ENCODE peak calls at places on chromosomes 4 and X, in five cellular contexts. K, H, P, J and M are unnamed samples.

GRCh38 chr4:62914758-62915157 is 1494.5 kb downstream of the TECRL start:
- DNase-seq in H (no peak), K (no peak), P (no peak), J (no peak), M (no peak)

GRCh38 chr4:184941671-184942070 is 76.6 kb upstream of the HELT start:
- DNase-seq in P (no peak), J (no peak), H (no peak), K (no peak), M (no peak)

GRCh38 chrX:68853665-68854251 is 24.9 kb downstream of the EFNB1 start:
- DNase-seq in H (no peak), P (no peak), J (no peak), K (no peak), M (no peak)

GRCh38 chr4:48939785-48940184 is 33.2 kb upstream of the OCIAD2 start:
- DNase-seq in K (no peak), P (no peak), H (no peak), J (no peak), M (no peak)

GRCh38 chrX:120736989-120737388 is 107.1 kb upstream of the C1GALT1C1 start:
- DNase-seq in J (no peak), P (no peak), K (no peak), H (no peak), M (no peak)

GRCh38 chr4:179145746-179146530 is 1703.7 kb upstream of the AGA start:
- DNase-seq in J (no peak), H (no peak), K (no peak), P (no peak), M (no peak)

GRCh38 chrX:11499076-11500044 is 166.4 kb downstream of the ARHGAP6 start:
- DNase-seq in K (no peak), J (no peak), H (no peak), P (no peak), M (no peak)

GRCh38 chr4:156536661-156537060 is 434.9 kb downstream of the PDGFC start:
- DNase-seq in K (no peak), H (no peak), P (no peak), J (no peak), M (no peak)

GRCh38 chr4:153655928-153656327 is 28.2 kb upstream of the TLR2 start:
- DNase-seq in K (no peak), J (peak), H (no peak), P (no peak), M (no peak)

GRCh38 chr4:186514271-186514950 is 41.0 kb downstream of the MTNR1A start:
- DNase-seq in P (no peak), K (no peak), H (no peak), J (no peak), M (no peak)

GRCh38 chr4:185683222-185683621 is 128.8 kb downstream of the SORBS2 start:
- DNase-seq in K (no peak), P (no peak), H (no peak), J (no peak), M (no peak)

GRCh38 chr4:38577482-38577881 is 86.5 kb upstream of the KLF3 start:
- DNase-seq in K (no peak), H (no peak), J (no peak), P (no peak), M (no peak)

GRCh38 chr4:38572798-38573197 is 91.2 kb upstream of the KLF3 start:
- DNase-seq in K (no peak), P (no peak), J (no peak), H (no peak), M (no peak)

GRCh38 chr4:38576767-38577166 is 87.2 kb upstream of the KLF3 start:
- DNase-seq in H (no peak), P (no peak), J (no peak), K (no peak), M (no peak)

GRCh38 chr4:38570647-38571326 is 93.2 kb upstream of the KLF3 start:
- DNase-seq in J (no peak), K (no peak), P (peak), H (no peak), M (no peak)

GRCh38 chr4:38574559-38575333 is 89.3 kb upstream of the KLF3 start:
- DNase-seq in H (no peak), P (peak), K (no peak), J (peak), M (no peak)
- TF ChIP-seq POLR2AphosphoS5 in H (no peak), P (peak), K (no peak), J (no peak), M (no peak)

GRCh38 chrX:107676559-107677378 is 48.5 kb downstream of the PRPS1 start:
- DNase-seq in H (peak), K (no peak), J (peak), P (peak), M (no peak)
- TF ChIP-seq POLR2A in H (no peak), K (peak), J (no peak), P (peak), M (no peak)

GRCh38 chr4:142549726-142550463 is 296.2 kb downstream of the INPP4B start:
- DNase-seq in K (no peak), H (no peak), J (no peak), P (no peak), M (no peak)
- TF ChIP-seq POLR2AphosphoS5 in K (no peak), H (no peak), J (no peak), P (peak), M (no peak)

GRCh38 chrX:71111141-71111843 is at the start of gene IL2RG:
- DNase-seq in K (peak), H (no peak), J (peak), P (peak), M (peak)
- TF ChIP-seq POLR2A in K (peak), H (no peak), J (no peak), P (peak), M (peak)

GRCh38 chrX:153736871-153737441 is 12.3 kb downstream of the ABCD1 start:
- DNase-seq in H (no peak), J (no peak), K (no peak), P (no peak), M (no peak)

GRCh38 chrX:153739754-153740486 is 15.3 kb downstream of the ABCD1 start:
- DNase-seq in H (peak), P (no peak), K (no peak), J (no peak), M (no peak)

GRCh38 chrX:153736071-153736820 is 11.6 kb downstream of the ABCD1 start:
- DNase-seq in P (no peak), H (no peak), K (no peak), J (no peak), M (no peak)

GRCh38 chrX:153740631-153741222 is 16.1 kb downstream of the ABCD1 start:
- DNase-seq in J (no peak), H (peak), K (no peak), P (no peak), M (no peak)

DNA sequence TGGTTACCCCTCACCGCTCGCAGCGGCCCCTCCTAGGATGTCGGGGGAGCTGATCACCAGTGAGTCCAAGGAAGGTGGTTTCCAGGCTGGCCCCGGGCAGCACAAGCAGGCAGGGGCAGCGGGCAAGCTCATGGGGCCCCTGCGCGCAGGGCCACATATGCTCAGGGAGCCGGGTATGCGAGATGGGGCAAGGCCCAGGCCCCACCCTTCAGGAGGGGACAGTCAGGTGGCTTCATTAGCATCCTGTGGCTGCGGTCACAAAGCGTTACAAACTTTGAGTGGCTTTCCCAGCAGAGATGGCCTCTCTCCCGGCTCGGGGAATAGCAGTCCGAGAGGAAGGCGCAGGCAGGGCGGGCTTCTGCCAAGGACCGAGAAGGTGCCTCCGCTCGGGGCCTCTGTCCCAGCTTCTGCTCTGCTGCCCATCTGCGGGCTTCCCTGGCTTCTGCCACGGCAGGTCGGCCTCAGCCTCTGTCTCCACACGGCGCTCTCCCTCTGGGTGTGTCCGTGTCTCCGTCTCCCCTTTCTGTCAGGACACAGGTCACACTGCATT is 13.5 kb downstream of the ABCD1 start:
- DNase-seq in K (no peak), H (peak), J (no peak), P (no peak), M (no peak)
- TF ChIP-seq POLR2AphosphoS5 in K (no peak), H (no peak), J (no peak), P (no peak), M (no peak)

DNA sequence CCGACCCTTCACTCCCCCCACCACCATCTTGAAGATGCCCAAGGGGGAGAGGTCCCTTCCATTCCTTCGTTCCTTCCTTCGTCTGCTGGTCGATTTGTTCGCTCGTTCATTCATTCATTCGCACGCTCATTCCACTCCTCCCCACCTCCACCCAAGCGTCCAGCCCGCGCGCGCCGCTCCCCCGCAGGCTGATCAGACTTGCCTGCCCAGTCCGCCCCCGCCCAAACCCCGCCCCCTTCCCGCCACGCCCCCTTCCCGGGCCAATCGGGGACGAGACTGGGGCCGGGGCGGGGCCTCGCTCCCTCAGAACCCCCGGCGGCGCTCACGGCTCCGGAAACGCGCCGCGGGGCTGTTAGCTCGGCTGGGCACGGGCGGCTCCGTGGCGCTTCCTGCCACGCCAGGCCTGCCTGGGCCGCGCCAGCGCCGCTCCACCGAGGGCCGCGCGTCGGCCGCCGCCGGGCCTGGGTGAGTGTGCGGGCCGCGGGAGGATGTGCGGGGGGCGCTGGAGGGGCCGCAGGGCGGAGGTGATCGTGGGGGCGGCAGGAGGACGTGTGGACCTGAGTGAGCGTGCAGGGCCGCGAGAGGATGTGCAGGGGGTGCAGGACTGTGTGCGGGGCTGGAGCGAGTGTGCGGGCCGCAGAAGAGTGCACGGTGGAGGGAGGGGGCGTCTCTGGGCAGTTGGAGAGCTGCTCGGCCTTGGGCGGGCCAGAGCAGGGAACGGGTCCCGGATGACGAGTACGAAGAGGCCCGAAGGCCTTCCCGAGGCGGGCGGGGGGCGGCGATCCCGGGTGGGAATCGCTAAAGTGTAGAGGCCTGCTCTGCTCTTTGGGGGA is at the start of gene ZNF275:
- DNase-seq in P (peak), K (no peak), J (peak), H (peak), M (peak)
- TF ChIP-seq POLR2A in P (no peak), K (peak), J (no peak), H (no peak), M (peak)

GRCh38 chr4:14284578-14284977 is 657.1 kb upstream of the BOD1L1 start:
- DNase-seq in J (no peak), K (no peak), P (no peak), H (no peak), M (no peak)

GRCh38 chr4:14280567-14280966 is 653.0 kb upstream of the BOD1L1 start:
- DNase-seq in K (no peak), P (no peak), J (no peak), H (no peak), M (no peak)
- TF ChIP-seq POLR2AphosphoS5 in K (no peak), P (no peak), J (no peak), H (no peak), M (no peak)

DNA sequence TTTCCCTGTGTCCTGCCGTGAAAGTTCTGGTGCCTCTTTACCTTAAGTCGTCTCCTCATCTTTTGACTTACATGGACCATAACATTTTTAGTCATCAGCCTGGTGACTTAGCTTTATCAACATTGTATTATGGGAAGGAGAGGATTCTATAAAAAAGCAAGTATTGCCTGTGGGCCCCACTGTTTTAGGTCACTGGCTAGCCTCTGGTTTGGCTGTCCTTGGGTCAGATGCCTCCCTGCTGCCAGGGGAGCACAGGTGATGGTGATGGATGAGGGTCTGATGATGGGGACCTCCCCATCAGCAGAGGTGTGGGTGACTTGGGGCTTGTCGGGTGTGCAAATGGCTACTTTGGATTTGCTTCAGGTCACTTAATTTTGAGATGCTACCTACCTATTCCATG is 51.8 kb downstream of the FAM193A start:
- DNase-seq in H (no peak), K (no peak), J (no peak), P (no peak), M (no peak)
- TF ChIP-seq POLR2A in H (no peak), K (no peak), J (no peak), P (no peak), M (no peak)

GRCh38 chrX:74536142-74537010 is 78.0 kb downstream of the RLIM start:
- DNase-seq in H (peak), K (no peak), J (peak), P (peak), M (peak)
- TF ChIP-seq POLR2AphosphoS5 in H (no peak), K (no peak), J (peak), P (peak), M (no peak)